ENCODE peak calls at places on chromosomes 4 and X, in ten cellular contexts. S, G, V, T, R, I, Q, U, O and J are unnamed samples.

GRCh38 chrX:139126493-139126892 is 404.0 kb upstream of the F9 start:
- DNase-seq in O (no peak), S (no peak), Q (no peak), I (no peak), R (no peak), V (no peak), U (peak; percentile 64), G (no peak), T (no peak), J (no peak)

GRCh38 chr4:30380404-30380998 is 339.7 kb upstream of the PCDH7 start:
- DNase-seq in G (no peak), S (no peak), V (no peak), I (no peak), R (peak; percentile 73), O (peak; percentile 65), T (no peak), U (peak; percentile 20), Q (no peak), J (no peak)

GRCh38 chr4:147678796-147679549 is 5.0 kb downstream of the PRMT9 start:
- DNase-seq in S (no peak), U (no peak), V (no peak), Q (no peak), I (no peak), G (no peak), O (peak; percentile 41), T (no peak), R (peak; percentile 41), J (no peak)

GRCh38 chrX:45803383-45803921 is 602.8 kb upstream of the DIPK2B start:
- DNase-seq in G (no peak), V (no peak), S (no peak), T (no peak), U (no peak), I (no peak), O (peak; percentile 73), R (peak; percentile 94), Q (no peak), J (no peak)

GRCh38 chr4:140305053-140305452 is 68.4 kb upstream of the SCOC start:
- DNase-seq in U (no peak), V (no peak), Q (no peak), S (no peak), G (no peak), O (no peak), R (no peak), T (no peak), I (no peak), J (no peak)

GRCh38 chr4:26819478-26819877 is 41.2 kb upstream of the STIM2 start:
- DNase-seq in T (no peak), I (no peak), S (no peak), R (no peak), Q (no peak), G (no peak), U (no peak), O (no peak), V (no peak), J (no peak)

GRCh38 chrX:444305-444704 is 57.6 kb upstream of the PPP2R3B start:
- DNase-seq in I (peak; percentile 7), R (no peak), U (no peak), T (peak; percentile 19), O (no peak), S (no peak), Q (no peak), G (no peak), V (no peak), J (no peak)

GRCh38 chrX:17411189-17411588 is 36.2 kb downstream of the NHS start:
- DNase-seq in T (no peak), R (no peak), V (no peak), I (no peak), O (no peak), G (no peak), U (no peak), Q (no peak), S (no peak), J (no peak)

GRCh38 chr4:38163216-38164006 is 203.2 kb downstream of the PTTG2 start:
- DNase-seq in U (no peak), R (peak; percentile 87), I (no peak), S (no peak), G (no peak), O (no peak), T (no peak), V (no peak), Q (no peak), J (no peak)

GRCh38 chr4:4461850-4462249 is 74.9 kb downstream of the NSG1 start:
- DNase-seq in T (no peak), Q (no peak), V (peak; percentile 46), S (no peak), U (no peak), G (no peak), I (peak; percentile 93), O (no peak), R (no peak), J (no peak)

GRCh38 chrX:103171353-103171752 is 43.6 kb upstream of the BEX4 start:
- DNase-seq in O (no peak), S (no peak), G (no peak), T (no peak), I (no peak), Q (no peak), V (no peak), R (no peak), U (no peak), J (no peak)

GRCh38 chrX:136598631-136599030 is 49.3 kb upstream of the CD40LG start:
- DNase-seq in R (no peak), O (no peak), G (no peak), U (no peak), T (no peak), Q (no peak), I (no peak), V (no peak), S (no peak), J (no peak)
- H3K27me3 ChIP-seq in R (no peaks in the 10 kb centered on the region), O (no peaks in the 10 kb centered on the region), G (peaks cover 13% of the 10 kb centered on the region), U (no peaks in the 10 kb centered on the region), T (no peaks in the 10 kb centered on the region), Q (no peaks in the 10 kb centered on the region), I (no peaks in the 10 kb centered on the region), V (no peaks in the 10 kb centered on the region), S (no peaks in the 10 kb centered on the region), J (no peaks in the 10 kb centered on the region)

GRCh38 chrX:75155830-75156525 is at the start of gene ABCB7:
- DNase-seq in I (peak; percentile 65), Q (peak; percentile 74), V (peak; percentile 62), T (peak; percentile 69), R (peak; percentile 67), S (no peak), U (peak; percentile 22), O (peak; percentile 35), G (peak; percentile 50), J (peak; percentile 53)
- TF ChIP-seq POLR2A in I (peak; percentile 40), Q (no peak), V (peak; percentile 16), T (peak; percentile 17), R (no peak), S (no peak), U (peak; percentile 78), O (peak; percentile 44), G (no peak), J (no peak)

GRCh38 chr4:22476011-22476410 is 39.9 kb downstream of the ADGRA3 start:
- DNase-seq in R (no peak), U (no peak), Q (no peak), G (no peak), T (no peak), S (no peak), O (no peak), I (no peak), V (no peak), J (no peak)

GRCh38 chr4:22474636-22475310 is 41.1 kb downstream of the ADGRA3 start:
- DNase-seq in T (no peak), V (no peak), O (peak; percentile 52), R (peak; percentile 77), S (no peak), U (no peak), Q (no peak), G (no peak), I (no peak), J (no peak)

GRCh38 chr4:22477794-22478182 is 38.1 kb downstream of the ADGRA3 start:
- DNase-seq in T (no peak), R (no peak), S (no peak), G (no peak), Q (no peak), U (no peak), O (no peak), I (no peak), V (no peak), J (no peak)

GRCh38 chr4:22478426-22478825 is 37.4 kb downstream of the ADGRA3 start:
- DNase-seq in R (no peak), T (no peak), I (no peak), V (no peak), S (no peak), Q (no peak), U (no peak), G (no peak), O (no peak), J (no peak)

GRCh38 chr4:22477136-22477793 is 38.6 kb downstream of the ADGRA3 start:
- DNase-seq in T (no peak), Q (no peak), U (no peak), I (no peak), G (no peak), R (no peak), O (no peak), V (no peak), S (no peak), J (no peak)
- H3K9me3 ChIP-seq in T (no peaks in the 10 kb centered on the region), Q (no peaks in the 10 kb centered on the region), U (no peaks in the 10 kb centered on the region), I (no peaks in the 10 kb centered on the region), G (no peaks in the 10 kb centered on the region), R (no peaks in the 10 kb centered on the region), O (no peaks in the 10 kb centered on the region), V (no peaks in the 10 kb centered on the region), S (no peaks in the 10 kb centered on the region), J (no peaks in the 10 kb centered on the region)

GRCh38 chr4:6359536-6360308 is 90.1 kb downstream of the WFS1 start:
- DNase-seq in O (no peak), S (no peak), G (no peak), V (no peak), T (no peak), R (no peak), I (no peak), Q (no peak), U (no peak), J (peak; percentile 11)

GRCh38 chr4:6362243-6362885 is 92.7 kb downstream of the WFS1 start:
- DNase-seq in T (no peak), O (no peak), S (no peak), Q (no peak), I (peak; percentile 22), R (no peak), U (no peak), V (no peak), G (no peak), J (peak; percentile 6)

GRCh38 chr4:6361076-6361784 is 91.6 kb downstream of the WFS1 start:
- DNase-seq in G (no peak), U (no peak), O (no peak), T (no peak), S (no peak), R (no peak), Q (no peak), I (peak; percentile 9), V (no peak), J (no peak)

GRCh38 chr4:6362896-6363295 is 93.2 kb downstream of the WFS1 start:
- DNase-seq in V (no peak), S (no peak), O (no peak), U (peak; percentile 68), R (peak; percentile 27), T (no peak), I (peak; percentile 51), Q (no peak), G (no peak), J (peak; percentile 33)

DNA sequence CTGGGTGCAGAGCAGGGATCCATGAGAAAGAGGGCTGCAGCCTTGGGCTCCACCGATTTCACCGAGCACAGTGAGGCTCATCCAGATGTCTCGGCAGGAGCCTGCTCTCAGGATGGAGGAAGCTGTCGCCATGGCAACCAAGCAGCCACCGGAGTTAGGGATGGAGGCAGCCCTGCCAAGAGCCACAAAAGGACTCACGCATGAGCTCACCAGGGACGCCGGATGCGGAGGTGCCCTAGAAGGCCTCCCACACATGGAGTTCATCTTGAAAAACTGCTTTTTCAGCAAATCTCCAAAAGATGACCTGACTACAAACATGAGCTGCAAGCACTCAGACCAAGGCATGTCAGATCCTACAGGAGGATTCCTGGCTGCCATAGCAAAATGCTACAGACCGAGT is 90.7 kb downstream of the WFS1 start:
- DNase-seq in U (no peak), I (peak; percentile 38), R (no peak), S (no peak), V (no peak), O (no peak), T (no peak), G (no peak), Q (no peak), J (no peak)
- H3K27me3 ChIP-seq in U (peaks cover 2% of the 10 kb centered on the region), I (no peaks in the 10 kb centered on the region), R (peaks cover 4% of the 10 kb centered on the region), S (no peaks in the 10 kb centered on the region), V (no peaks in the 10 kb centered on the region), O (peaks cover 3% of the 10 kb centered on the region), T (peaks cover 18% of the 10 kb centered on the region), G (no peaks in the 10 kb centered on the region), Q (peaks cover 3% of the 10 kb centered on the region), J (no peaks in the 10 kb centered on the region)